ENCODE peak calls at places on chromosomes 6 and 20, in six cellular contexts. One of them, this sample, is unnamed.

GRCh38 chr20:3046677-3047462 is 1.0 kb downstream of the MRPS26 start:
- DNase-seq in T-helper 1 cell: no peak
- DNase-seq in RKO: peak
- DNase-seq in B cell: no peak
- DNase-seq in activated CD4-positive, alpha-beta T cell treated with anti-CD3 and anti-CD28 coated beads, Interleukin-2, amount 50 U/mL, for 1 hour: no peak
- DNase-seq in HS-27A: no peak
- DNase-seq in this sample: no peak

GRCh38 chr20:19661717-19662637 is 96.1 kb upstream of the RIN2 start:
- DNase-seq in B cell: peak
- DNase-seq in T-helper 1 cell: no peak
- DNase-seq in activated CD4-positive, alpha-beta T cell treated with anti-CD3 and anti-CD28 coated beads, Interleukin-2, amount 50 U/mL, for 1 hour: peak
- DNase-seq in HS-27A: peak
- DNase-seq in RKO: peak
- DNase-seq in this sample: peak

GRCh38 chr20:7383218-7383617 is 557.0 kb downstream of the HAO1 start:
- DNase-seq in T-helper 1 cell: no peak
- DNase-seq in activated CD4-positive, alpha-beta T cell treated with anti-CD3 and anti-CD28 coated beads, Interleukin-2, amount 50 U/mL, for 1 hour: no peak
- DNase-seq in HS-27A: no peak
- DNase-seq in B cell: no peak
- DNase-seq in RKO: no peak
- DNase-seq in this sample: no peak

GRCh38 chr20:10388571-10388970 is 45.5 kb downstream of the MKKS start:
- DNase-seq in T-helper 1 cell: no peak
- DNase-seq in B cell: no peak
- DNase-seq in RKO: no peak
- DNase-seq in activated CD4-positive, alpha-beta T cell treated with anti-CD3 and anti-CD28 coated beads, Interleukin-2, amount 50 U/mL, for 1 hour: no peak
- DNase-seq in HS-27A: no peak
- DNase-seq in this sample: no peak

GRCh38 chr6:76166874-76167273 is 94.4 kb upstream of the IMPG1 start:
- DNase-seq in activated CD4-positive, alpha-beta T cell treated with anti-CD3 and anti-CD28 coated beads, Interleukin-2, amount 50 U/mL, for 1 hour: no peak
- DNase-seq in RKO: no peak
- DNase-seq in B cell: no peak
- DNase-seq in T-helper 1 cell: no peak
- DNase-seq in HS-27A: no peak
- DNase-seq in this sample: no peak

GRCh38 chr6:146891615-146892265 is 293.0 kb downstream of the ADGB start:
- DNase-seq in HS-27A: no peak
- DNase-seq in RKO: no peak
- DNase-seq in T-helper 1 cell: no peak
- DNase-seq in activated CD4-positive, alpha-beta T cell treated with anti-CD3 and anti-CD28 coated beads, Interleukin-2, amount 50 U/mL, for 1 hour: no peak
- DNase-seq in B cell: no peak
- DNase-seq in this sample: no peak

GRCh38 chr6:33085627-33086026 is 9.8 kb downstream of the HLA-DPB1 start:
- DNase-seq in B cell: no peak
- DNase-seq in activated CD4-positive, alpha-beta T cell treated with anti-CD3 and anti-CD28 coated beads, Interleukin-2, amount 50 U/mL, for 1 hour: no peak
- DNase-seq in RKO: no peak
- DNase-seq in HS-27A: no peak
- DNase-seq in T-helper 1 cell: no peak
- DNase-seq in this sample: no peak

GRCh38 chr20:38779247-38780097 is 26.0 kb upstream of the PPP1R16B start:
- DNase-seq in T-helper 1 cell: no peak
- DNase-seq in activated CD4-positive, alpha-beta T cell treated with anti-CD3 and anti-CD28 coated beads, Interleukin-2, amount 50 U/mL, for 1 hour: no peak
- DNase-seq in B cell: no peak
- DNase-seq in RKO: no peak
- DNase-seq in HS-27A: no peak
- DNase-seq in this sample: no peak

GRCh38 chr6:169051371-169051770 is 202.3 kb downstream of the THBS2 start:
- DNase-seq in activated CD4-positive, alpha-beta T cell treated with anti-CD3 and anti-CD28 coated beads, Interleukin-2, amount 50 U/mL, for 1 hour: no peak
- DNase-seq in T-helper 1 cell: no peak
- DNase-seq in B cell: no peak
- DNase-seq in RKO: no peak
- DNase-seq in HS-27A: no peak
- DNase-seq in this sample: no peak

GRCh38 chr6:72621243-72622093 is at the start of gene KCNQ5:
- DNase-seq in B cell: no peak
- DNase-seq in T-helper 1 cell: no peak
- DNase-seq in HS-27A: no peak
- DNase-seq in activated CD4-positive, alpha-beta T cell treated with anti-CD3 and anti-CD28 coated beads, Interleukin-2, amount 50 U/mL, for 1 hour: no peak
- DNase-seq in RKO: no peak
- DNase-seq in this sample: no peak

GRCh38 chr6:88157106-88157505 is 9.0 kb downstream of the CNR1 start:
- DNase-seq in B cell: no peak
- DNase-seq in RKO: no peak
- DNase-seq in activated CD4-positive, alpha-beta T cell treated with anti-CD3 and anti-CD28 coated beads, Interleukin-2, amount 50 U/mL, for 1 hour: no peak
- DNase-seq in HS-27A: no peak
- DNase-seq in T-helper 1 cell: no peak
- DNase-seq in this sample: no peak

GRCh38 chr6:38493929-38494547 is 145.7 kb downstream of the BTBD9 start:
- DNase-seq in RKO: peak
- DNase-seq in T-helper 1 cell: peak
- DNase-seq in activated CD4-positive, alpha-beta T cell treated with anti-CD3 and anti-CD28 coated beads, Interleukin-2, amount 50 U/mL, for 1 hour: peak
- DNase-seq in HS-27A: peak
- DNase-seq in B cell: peak
- DNase-seq in this sample: peak

GRCh38 chr6:126803769-126804168 is 314.7 kb upstream of the RSPO3 start:
- DNase-seq in T-helper 1 cell: no peak
- DNase-seq in B cell: no peak
- DNase-seq in activated CD4-positive, alpha-beta T cell treated with anti-CD3 and anti-CD28 coated beads, Interleukin-2, amount 50 U/mL, for 1 hour: no peak
- DNase-seq in RKO: no peak
- DNase-seq in HS-27A: no peak
- DNase-seq in this sample: no peak

GRCh38 chr20:44074252-44075151 is 112.5 kb downstream of the JPH2 start:
- DNase-seq in activated CD4-positive, alpha-beta T cell treated with anti-CD3 and anti-CD28 coated beads, Interleukin-2, amount 50 U/mL, for 1 hour: no peak
- DNase-seq in B cell: no peak
- DNase-seq in T-helper 1 cell: no peak
- DNase-seq in HS-27A: no peak
- DNase-seq in RKO: peak
- DNase-seq in this sample: peak

This sample was measured in SJSA1.